ENCODE peak calls at places on chromosomes 16 and 17, in nine cellular contexts. One of them, this sample, is unnamed.

GRCh38 chr16:56988161-56988947 is 1.0 kb upstream of the NLRC5 start:
- DNase-seq in stimulated activated CD8-positive, alpha-beta memory T cell treated with anti-CD3 and anti-CD28 coated beads, Interleukin-15, amount 100 ng/mL, for 24 hours: no peak
- DNase-seq in activated T-helper 1 cell treated with Interleukin-2 at 50 U/mL for 16 hours: no peak
- DNase-seq in heart left ventricle: no peak
- DNase-seq in naive thymus-derived CD8-positive, alpha-beta T cell: no peak
- DNase-seq in RPMI7951: no peak
- DNase-seq in M059J: no peak
- DNase-seq in hypothalamus: no peak
- DNase-seq in activated CD8-positive, alpha-beta memory T cell treated with anti-CD3 and anti-CD28 coated beads for 1 hour: no peak
- DNase-seq in this sample: no peak

GRCh38 chr17:79645022-79645776 is 34.3 kb upstream of the RBFOX3 start:
- DNase-seq in naive thymus-derived CD8-positive, alpha-beta T cell: no peak
- DNase-seq in activated CD8-positive, alpha-beta memory T cell treated with anti-CD3 and anti-CD28 coated beads for 1 hour: no peak
- DNase-seq in hypothalamus: no peak
- DNase-seq in M059J: no peak
- DNase-seq in heart left ventricle: no peak
- DNase-seq in activated T-helper 1 cell treated with Interleukin-2 at 50 U/mL for 16 hours: no peak
- DNase-seq in stimulated activated CD8-positive, alpha-beta memory T cell treated with anti-CD3 and anti-CD28 coated beads, Interleukin-15, amount 100 ng/mL, for 24 hours: no peak
- DNase-seq in RPMI7951: no peak
- DNase-seq in this sample: no peak

GRCh38 chr17:77096570-77097214 is 44.1 kb upstream of the SEC14L1 start:
- DNase-seq in stimulated activated CD8-positive, alpha-beta memory T cell treated with anti-CD3 and anti-CD28 coated beads, Interleukin-15, amount 100 ng/mL, for 24 hours: no peak
- DNase-seq in heart left ventricle: peak
- DNase-seq in M059J: peak
- DNase-seq in activated CD8-positive, alpha-beta memory T cell treated with anti-CD3 and anti-CD28 coated beads for 1 hour: no peak
- DNase-seq in RPMI7951: peak
- DNase-seq in activated T-helper 1 cell treated with Interleukin-2 at 50 U/mL for 16 hours: no peak
- DNase-seq in naive thymus-derived CD8-positive, alpha-beta T cell: no peak
- DNase-seq in hypothalamus: no peak
- DNase-seq in this sample: no peak

GRCh38 chr16:82782715-82783251 is 156.0 kb downstream of the CDH13 start:
- DNase-seq in M059J: no peak
- DNase-seq in heart left ventricle: peak
- DNase-seq in RPMI7951: no peak
- DNase-seq in activated T-helper 1 cell treated with Interleukin-2 at 50 U/mL for 16 hours: no peak
- DNase-seq in naive thymus-derived CD8-positive, alpha-beta T cell: no peak
- DNase-seq in hypothalamus: no peak
- DNase-seq in stimulated activated CD8-positive, alpha-beta memory T cell treated with anti-CD3 and anti-CD28 coated beads, Interleukin-15, amount 100 ng/mL, for 24 hours: no peak
- DNase-seq in activated CD8-positive, alpha-beta memory T cell treated with anti-CD3 and anti-CD28 coated beads for 1 hour: no peak
- DNase-seq in this sample: no peak

GRCh38 chr16:48110982-48111381 is 44.8 kb downstream of the ABCC12 start:
- DNase-seq in hypothalamus: no peak
- DNase-seq in activated T-helper 1 cell treated with Interleukin-2 at 50 U/mL for 16 hours: no peak
- DNase-seq in RPMI7951: no peak
- DNase-seq in naive thymus-derived CD8-positive, alpha-beta T cell: no peak
- DNase-seq in M059J: no peak
- DNase-seq in stimulated activated CD8-positive, alpha-beta memory T cell treated with anti-CD3 and anti-CD28 coated beads, Interleukin-15, amount 100 ng/mL, for 24 hours: no peak
- DNase-seq in heart left ventricle: no peak
- DNase-seq in activated CD8-positive, alpha-beta memory T cell treated with anti-CD3 and anti-CD28 coated beads for 1 hour: no peak
- DNase-seq in this sample: no peak

GRCh38 chr17:36085710-36086268 is 4.2 kb downstream of the CCL3 start:
- DNase-seq in RPMI7951: no peak
- DNase-seq in stimulated activated CD8-positive, alpha-beta memory T cell treated with anti-CD3 and anti-CD28 coated beads, Interleukin-15, amount 100 ng/mL, for 24 hours: no peak
- DNase-seq in activated CD8-positive, alpha-beta memory T cell treated with anti-CD3 and anti-CD28 coated beads for 1 hour: no peak
- DNase-seq in activated T-helper 1 cell treated with Interleukin-2 at 50 U/mL for 16 hours: no peak
- DNase-seq in M059J: no peak
- DNase-seq in heart left ventricle: no peak
- DNase-seq in naive thymus-derived CD8-positive, alpha-beta T cell: no peak
- DNase-seq in hypothalamus: no peak
- DNase-seq in this sample: no peak

GRCh38 chr17:9611557-9611956 is 33.8 kb upstream of the USP43 start:
- DNase-seq in hypothalamus: no peak
- DNase-seq in heart left ventricle: no peak
- DNase-seq in naive thymus-derived CD8-positive, alpha-beta T cell: no peak
- DNase-seq in RPMI7951: no peak
- DNase-seq in activated CD8-positive, alpha-beta memory T cell treated with anti-CD3 and anti-CD28 coated beads for 1 hour: no peak
- DNase-seq in activated T-helper 1 cell treated with Interleukin-2 at 50 U/mL for 16 hours: no peak
- DNase-seq in M059J: no peak
- DNase-seq in stimulated activated CD8-positive, alpha-beta memory T cell treated with anti-CD3 and anti-CD28 coated beads, Interleukin-15, amount 100 ng/mL, for 24 hours: no peak
- DNase-seq in this sample: no peak

GRCh38 chr17:10798332-10798749 is 5.6 kb downstream of the TMEM238L start:
- DNase-seq in activated T-helper 1 cell treated with Interleukin-2 at 50 U/mL for 16 hours: no peak
- DNase-seq in stimulated activated CD8-positive, alpha-beta memory T cell treated with anti-CD3 and anti-CD28 coated beads, Interleukin-15, amount 100 ng/mL, for 24 hours: no peak
- DNase-seq in naive thymus-derived CD8-positive, alpha-beta T cell: no peak
- DNase-seq in heart left ventricle: no peak
- DNase-seq in activated CD8-positive, alpha-beta memory T cell treated with anti-CD3 and anti-CD28 coated beads for 1 hour: no peak
- DNase-seq in hypothalamus: no peak
- DNase-seq in M059J: no peak
- DNase-seq in RPMI7951: no peak
- DNase-seq in this sample: no peak

GRCh38 chr16:89473136-89473712 is 17.1 kb downstream of the ANKRD11 start:
- DNase-seq in naive thymus-derived CD8-positive, alpha-beta T cell: no peak
- DNase-seq in RPMI7951: no peak
- DNase-seq in heart left ventricle: no peak
- DNase-seq in hypothalamus: no peak
- DNase-seq in stimulated activated CD8-positive, alpha-beta memory T cell treated with anti-CD3 and anti-CD28 coated beads, Interleukin-15, amount 100 ng/mL, for 24 hours: no peak
- DNase-seq in activated CD8-positive, alpha-beta memory T cell treated with anti-CD3 and anti-CD28 coated beads for 1 hour: no peak
- DNase-seq in activated T-helper 1 cell treated with Interleukin-2 at 50 U/mL for 16 hours: no peak
- DNase-seq in M059J: no peak
- DNase-seq in this sample: no peak

This sample was measured in T-helper 2 cell.